ENCODE peak calls at places on chromosomes 13 and 19, in eight cellular contexts. One of them, this sample, is unnamed.

GRCh38 chr13:36345438-36346221 is 564 bp downstream of the SPART start:
- DNase-seq in EL: peak
- DNase-seq in mesothelial cell of epicardium: peak
- DNase-seq in stimulated activated CD4-positive, alpha-beta T cell treated with anti-CD3 and anti-CD28 coated beads, Interleukin-4, amount 100 ng/mL, for 1 hour: peak
- DNase-seq in RPMI7951: peak
- DNase-seq in AML-193: peak
- DNase-seq in KG1: peak
- DNase-seq in activated CD8-positive, alpha-beta memory T cell treated with anti-CD3 and anti-CD28 coated beads, Interleukin-2, amount 10 ng/mL, durations not matched to agents 7 days and 5 days: peak
- DNase-seq in this sample: peak

GRCh38 chr19:54160182-54160811 is 776 bp upstream of the LENG1 start:
- DNase-seq in KG1: no peak
- DNase-seq in RPMI7951: peak
- DNase-seq in EL: peak
- DNase-seq in activated CD8-positive, alpha-beta memory T cell treated with anti-CD3 and anti-CD28 coated beads, Interleukin-2, amount 10 ng/mL, durations not matched to agents 7 days and 5 days: peak
- DNase-seq in mesothelial cell of epicardium: no peak
- DNase-seq in AML-193: no peak
- DNase-seq in stimulated activated CD4-positive, alpha-beta T cell treated with anti-CD3 and anti-CD28 coated beads, Interleukin-4, amount 100 ng/mL, for 1 hour: no peak
- DNase-seq in this sample: no peak

GRCh38 chr19:3693030-3693925 is 7.0 kb downstream of the PIP5K1C start:
- DNase-seq in activated CD8-positive, alpha-beta memory T cell treated with anti-CD3 and anti-CD28 coated beads, Interleukin-2, amount 10 ng/mL, durations not matched to agents 7 days and 5 days: no peak
- DNase-seq in KG1: no peak
- DNase-seq in mesothelial cell of epicardium: no peak
- DNase-seq in stimulated activated CD4-positive, alpha-beta T cell treated with anti-CD3 and anti-CD28 coated beads, Interleukin-4, amount 100 ng/mL, for 1 hour: no peak
- DNase-seq in AML-193: no peak
- DNase-seq in RPMI7951: no peak
- DNase-seq in EL: no peak
- DNase-seq in this sample: no peak

GRCh38 chr13:21458457-21458815 is 667 bp downstream of the ZDHHC20 start:
- DNase-seq in activated CD8-positive, alpha-beta memory T cell treated with anti-CD3 and anti-CD28 coated beads, Interleukin-2, amount 10 ng/mL, durations not matched to agents 7 days and 5 days: peak
- DNase-seq in mesothelial cell of epicardium: no peak
- DNase-seq in KG1: peak
- DNase-seq in AML-193: peak
- DNase-seq in EL: peak
- DNase-seq in stimulated activated CD4-positive, alpha-beta T cell treated with anti-CD3 and anti-CD28 coated beads, Interleukin-4, amount 100 ng/mL, for 1 hour: peak
- DNase-seq in RPMI7951: no peak
- DNase-seq in this sample: peak

GRCh38 chr19:5621311-5621944 is 1.1 kb downstream of the SAFB2 start:
- DNase-seq in stimulated activated CD4-positive, alpha-beta T cell treated with anti-CD3 and anti-CD28 coated beads, Interleukin-4, amount 100 ng/mL, for 1 hour: peak
- DNase-seq in AML-193: no peak
- DNase-seq in EL: no peak
- DNase-seq in KG1: no peak
- DNase-seq in activated CD8-positive, alpha-beta memory T cell treated with anti-CD3 and anti-CD28 coated beads, Interleukin-2, amount 10 ng/mL, durations not matched to agents 7 days and 5 days: no peak
- DNase-seq in RPMI7951: no peak
- DNase-seq in mesothelial cell of epicardium: no peak
- DNase-seq in this sample: no peak

GRCh38 chr19:10929402-10929794 is 787 bp downstream of the TIMM29 start:
- DNase-seq in AML-193: no peak
- DNase-seq in mesothelial cell of epicardium: no peak
- DNase-seq in stimulated activated CD4-positive, alpha-beta T cell treated with anti-CD3 and anti-CD28 coated beads, Interleukin-4, amount 100 ng/mL, for 1 hour: no peak
- DNase-seq in RPMI7951: no peak
- DNase-seq in activated CD8-positive, alpha-beta memory T cell treated with anti-CD3 and anti-CD28 coated beads, Interleukin-2, amount 10 ng/mL, durations not matched to agents 7 days and 5 days: no peak
- DNase-seq in KG1: no peak
- DNase-seq in EL: no peak
- DNase-seq in this sample: no peak

GRCh38 chr19:5345895-5346386 is 5.3 kb upstream of the PTPRS start:
- DNase-seq in stimulated activated CD4-positive, alpha-beta T cell treated with anti-CD3 and anti-CD28 coated beads, Interleukin-4, amount 100 ng/mL, for 1 hour: no peak
- DNase-seq in AML-193: no peak
- DNase-seq in activated CD8-positive, alpha-beta memory T cell treated with anti-CD3 and anti-CD28 coated beads, Interleukin-2, amount 10 ng/mL, durations not matched to agents 7 days and 5 days: no peak
- DNase-seq in EL: peak
- DNase-seq in mesothelial cell of epicardium: no peak
- DNase-seq in RPMI7951: peak
- DNase-seq in KG1: no peak
- DNase-seq in this sample: no peak

GRCh38 chr19:511101-511841 is 4.0 kb downstream of the TPGS1 start:
- DNase-seq in stimulated activated CD4-positive, alpha-beta T cell treated with anti-CD3 and anti-CD28 coated beads, Interleukin-4, amount 100 ng/mL, for 1 hour: peak
- DNase-seq in KG1: peak
- DNase-seq in EL: no peak
- DNase-seq in AML-193: peak
- DNase-seq in mesothelial cell of epicardium: no peak
- DNase-seq in activated CD8-positive, alpha-beta memory T cell treated with anti-CD3 and anti-CD28 coated beads, Interleukin-2, amount 10 ng/mL, durations not matched to agents 7 days and 5 days: peak
- DNase-seq in RPMI7951: no peak
- DNase-seq in this sample: peak

GRCh38 chr19:39166571-39167391 is 30.0 kb upstream of the NCCRP1 start:
- DNase-seq in AML-193: no peak
- DNase-seq in activated CD8-positive, alpha-beta memory T cell treated with anti-CD3 and anti-CD28 coated beads, Interleukin-2, amount 10 ng/mL, durations not matched to agents 7 days and 5 days: no peak
- DNase-seq in KG1: no peak
- DNase-seq in stimulated activated CD4-positive, alpha-beta T cell treated with anti-CD3 and anti-CD28 coated beads, Interleukin-4, amount 100 ng/mL, for 1 hour: no peak
- DNase-seq in EL: no peak
- DNase-seq in mesothelial cell of epicardium: peak
- DNase-seq in RPMI7951: no peak
- DNase-seq in this sample: no peak

This sample was measured in effector CD8-positive, alpha-beta T cell.